ENCODE peak calls at places on chromosomes 16 and 17, in ten cellular contexts. Z, V, J, S, U, W, I, K, H and Q are unnamed samples.

GRCh38 chr17:6843241-6843890 is 11.8 kb upstream of the TEKT1 start:
- DNase-seq in I (no peak), W (no peak), S (no peak), U (peak), V (no peak), K (peak), Z (no peak), H (no peak), J (no peak), Q (peak)

GRCh38 chr16:28534542-28535373 is 4.0 kb downstream of the NUPR1 start:
- DNase-seq in V (no peak), J (peak), I (peak), Z (no peak), H (no peak), W (no peak), K (peak), U (no peak), S (no peak), Q (peak)

GRCh38 chr17:17415006-17415405 is 61.8 kb upstream of the MED9 start:
- DNase-seq in V (no peak), K (no peak), W (no peak), U (no peak), Z (no peak), J (no peak), H (no peak), I (no peak), S (no peak), Q (no peak)

GRCh38 chr17:45234641-45235040 is 13.0 kb downstream of the FMNL1 start:
- DNase-seq in K (no peak), U (no peak), H (no peak), W (peak), J (no peak), Z (peak), I (no peak), V (peak), S (no peak), Q (no peak)

GRCh38 chr17:55341432-55341831 is 76.7 kb downstream of the HLF start:
- DNase-seq in J (no peak), Z (no peak), V (no peak), S (no peak), K (peak), U (peak), H (no peak), I (no peak), W (no peak), Q (no peak)

GRCh38 chr16:50208460-50208931 is 55.4 kb downstream of the TENT4B start:
- DNase-seq in S (no peak), U (peak), W (no peak), Z (no peak), V (no peak), H (no peak), J (no peak), K (peak), I (no peak), Q (peak)

GRCh38 chr17:40612510-40613244 is 34.9 kb downstream of the SMARCE1 start:
- DNase-seq in J (no peak), S (peak), U (no peak), I (no peak), H (no peak), K (no peak), V (no peak), W (peak), Z (no peak), Q (no peak)

GRCh38 chr16:397736-398332 is 835 bp downstream of the NME4 start:
- DNase-seq in V (peak), W (peak), J (peak), K (peak), U (peak), I (peak), S (peak), H (peak), Z (peak), Q (peak)

GRCh38 chr17:41943492-41943891 is 13.1 kb downstream of the ODAD4 start:
- DNase-seq in V (no peak), H (no peak), I (no peak), J (no peak), Z (no peak), U (no peak), W (no peak), K (no peak), S (no peak), Q (no peak)

GRCh38 chr16:29806641-29807425 is 504 bp downstream of the MAZ start:
- DNase-seq in K (peak), J (peak), S (no peak), Z (peak), V (peak), W (peak), H (peak), U (no peak), I (peak), Q (no peak)

GRCh38 chr16:88058136-88058535 is 106.9 kb downstream of the BANP start:
- DNase-seq in K (no peak), J (peak), S (no peak), Z (no peak), V (no peak), I (no peak), W (no peak), H (no peak), U (no peak), Q (no peak)

GRCh38 chr16:17497648-17498047 is 26.9 kb upstream of the XYLT1 start:
- DNase-seq in S (no peak), W (no peak), Z (no peak), U (peak), K (no peak), H (no peak), I (no peak), V (no peak), J (no peak), Q (no peak)

GRCh38 chr17:29581583-29582253 is 7.7 kb downstream of the GIT1 start:
- DNase-seq in S (no peak), H (no peak), Z (no peak), W (no peak), J (peak), I (no peak), U (no peak), V (no peak), K (no peak), Q (no peak)

GRCh38 chr17:71438631-71439146 is 682.1 kb upstream of the SOX9 start:
- DNase-seq in K (peak), U (peak), H (no peak), I (no peak), Z (no peak), J (no peak), V (no peak), S (no peak), W (no peak), Q (peak)

GRCh38 chr16:17346774-17347569 is 123.8 kb downstream of the XYLT1 start:
- DNase-seq in W (no peak), K (no peak), Z (no peak), H (no peak), V (no peak), U (no peak), S (no peak), J (no peak), I (no peak), Q (no peak)

GRCh38 chr16:81932668-81933067 is 78.6 kb downstream of the SDR42E1 start:
- DNase-seq in J (no peak), Z (no peak), V (no peak), I (no peak), U (no peak), H (no peak), W (no peak), K (no peak), S (no peak), Q (no peak)
- TF ChIP-seq CTCF in J (no peak), Z (no peak), V (no peak), I (no peak), U (no peak), H (no peak), W (no peak), K (peak), S (no peak), Q (no peak)

GRCh38 chr17:2023692-2024571 is 1.2 kb downstream of the RTN4RL1 start:
- DNase-seq in V (peak), J (no peak), K (peak), I (no peak), H (no peak), Z (peak), S (no peak), W (peak), U (peak), Q (no peak)
- TF ChIP-seq CTCF in V (no peak), J (no peak), K (no peak), I (no peak), H (no peak), Z (peak), S (no peak), W (no peak), U (peak), Q (no peak)

GRCh38 chr16:51376080-51376479 is 225.0 kb upstream of the SALL1 start:
- DNase-seq in K (no peak), Z (no peak), S (no peak), U (no peak), J (no peak), V (no peak), I (no peak), W (no peak), H (no peak), Q (no peak)
- TF ChIP-seq CTCF in K (peak), Z (peak), S (no peak), U (peak), J (no peak), V (no peak), I (no peak), W (no peak), H (no peak), Q (no peak)

DNA sequence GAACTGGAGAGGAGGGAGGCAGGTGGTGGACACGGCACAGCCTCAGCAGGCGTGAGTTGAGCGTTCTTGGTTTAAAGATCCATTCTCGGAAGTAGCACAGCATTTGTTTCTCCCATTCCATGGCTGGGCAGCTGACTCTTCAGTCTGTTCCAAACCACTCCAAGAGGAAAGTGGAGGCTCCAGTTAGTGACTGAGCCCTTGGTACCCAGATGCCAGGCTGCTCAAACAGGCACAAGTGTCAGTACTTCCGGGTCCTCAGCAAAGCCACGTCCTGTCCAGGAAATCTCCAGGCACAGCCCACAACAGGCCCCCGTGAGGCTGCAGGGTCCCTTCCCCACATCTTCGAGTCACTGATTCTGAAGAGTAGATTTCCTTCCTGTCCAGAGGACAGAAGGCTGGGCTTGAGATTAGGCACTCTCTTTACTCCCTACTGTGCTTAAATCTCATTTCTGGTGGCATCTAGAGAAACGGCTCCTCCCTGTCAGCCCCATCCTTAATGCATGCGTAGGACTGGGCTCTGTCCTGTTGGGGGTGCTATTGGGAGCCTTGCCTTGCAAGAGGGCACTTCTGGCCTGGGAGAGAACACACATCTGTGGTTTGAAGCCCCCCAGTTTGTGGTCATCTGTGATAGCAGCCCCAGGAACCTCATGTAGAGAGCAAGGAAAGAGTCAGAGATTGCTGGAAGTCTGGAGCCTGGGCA is 39.7 kb upstream of the NAT9 start:
- DNase-seq in Z (peak), W (no peak), S (no peak), U (no peak), I (no peak), J (no peak), V (no peak), H (no peak), K (peak), Q (no peak)
- TF ChIP-seq CTCF in Z (peak), W (no peak), S (no peak), U (peak), I (no peak), J (no peak), V (peak), H (no peak), K (peak), Q (peak)

GRCh38 chr16:2511128-2511785 is 2.5 kb upstream of the ATP6V0C start:
- DNase-seq in K (peak), Z (peak), V (peak), W (no peak), J (peak), H (peak), S (peak), U (no peak), I (peak), Q (peak)

GRCh38 chr16:2513405-2514332 is at the start of gene ATP6V0C:
- DNase-seq in H (peak), Z (peak), U (peak), V (peak), I (peak), J (peak), K (peak), S (peak), W (peak), Q (peak)

GRCh38 chr16:2514333-2515179 is 804 bp downstream of the ATP6V0C start:
- DNase-seq in U (no peak), S (no peak), H (no peak), W (peak), J (no peak), V (no peak), K (no peak), I (peak), Z (no peak), Q (peak)

GRCh38 chr16:2511996-2512919 is 1.5 kb upstream of the ATP6V0C start:
- DNase-seq in S (no peak), H (no peak), W (no peak), I (no peak), K (no peak), Z (no peak), V (no peak), U (no peak), J (no peak), Q (no peak)

DNA sequence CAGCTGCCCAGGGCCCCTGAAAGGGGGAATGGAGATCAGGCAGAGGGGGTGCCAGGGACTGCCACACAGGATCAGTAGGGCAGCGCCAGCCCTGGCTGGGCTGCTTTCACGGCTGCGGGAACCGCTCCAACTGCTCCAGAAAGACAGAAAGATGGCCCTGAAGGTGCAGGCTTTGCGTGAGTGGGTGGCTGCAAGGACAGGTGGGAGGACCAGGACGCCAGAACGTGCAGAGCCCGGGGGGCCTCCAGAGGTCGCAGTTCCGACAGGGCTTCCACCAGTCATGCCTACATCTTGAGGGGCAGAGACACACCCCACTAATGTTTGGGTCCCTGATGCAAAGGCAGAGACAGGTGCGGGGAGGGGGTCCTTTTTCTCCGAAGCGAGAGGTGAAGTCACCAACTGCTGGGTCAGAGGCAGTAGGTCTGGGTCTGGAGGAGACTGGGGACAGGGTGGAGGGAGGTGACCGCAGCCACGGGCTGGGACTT is 790 bp upstream of the ATP6V0C start:
- DNase-seq in Z (peak), K (no peak), I (no peak), S (no peak), U (no peak), H (no peak), J (no peak), W (peak), V (no peak), Q (no peak)
- TF ChIP-seq CTCF in Z (peak), K (no peak), I (no peak), S (no peak), U (peak), H (no peak), J (no peak), W (no peak), V (no peak), Q (no peak)

GRCh38 chr16:59412275-59412841 is 678.2 kb upstream of the GOT2 start:
- DNase-seq in W (no peak), H (no peak), I (no peak), K (peak), V (no peak), Z (peak), S (no peak), J (no peak), U (peak), Q (no peak)
- TF ChIP-seq CTCF in W (no peak), H (no peak), I (no peak), K (peak), V (no peak), Z (peak), S (peak), J (peak), U (peak), Q (peak)

GRCh38 chr16:20916289-20916688 is 15.7 kb downstream of the LYRM1 start:
- DNase-seq in I (no peak), U (no peak), W (no peak), Z (no peak), K (no peak), J (no peak), V (peak), S (no peak), H (no peak), Q (no peak)
- TF ChIP-seq CTCF in I (no peak), U (no peak), W (no peak), Z (no peak), K (no peak), J (no peak), V (no peak), S (no peak), H (no peak), Q (no peak)

GRCh38 chr17:28367641-28368305 is 2.3 kb downstream of the VTN start:
- DNase-seq in U (no peak), I (no peak), W (no peak), K (no peak), Z (no peak), V (no peak), H (no peak), S (no peak), J (no peak), Q (no peak)

GRCh38 chr17:28364665-28365363 is at the start of gene SEBOX:
- DNase-seq in I (no peak), K (no peak), U (no peak), H (no peak), Z (no peak), V (no peak), J (no peak), S (no peak), W (no peak), Q (no peak)

GRCh38 chr17:28368306-28368831 is 1.7 kb downstream of the VTN start:
- DNase-seq in K (no peak), W (no peak), Z (no peak), S (no peak), U (no peak), V (no peak), I (no peak), J (no peak), H (no peak), Q (no peak)

GRCh38 chr17:28365487-28365886 is 488 bp upstream of the SEBOX start:
- DNase-seq in I (no peak), W (no peak), K (no peak), H (no peak), J (no peak), V (no peak), S (no peak), Z (peak), U (no peak), Q (no peak)

DNA sequence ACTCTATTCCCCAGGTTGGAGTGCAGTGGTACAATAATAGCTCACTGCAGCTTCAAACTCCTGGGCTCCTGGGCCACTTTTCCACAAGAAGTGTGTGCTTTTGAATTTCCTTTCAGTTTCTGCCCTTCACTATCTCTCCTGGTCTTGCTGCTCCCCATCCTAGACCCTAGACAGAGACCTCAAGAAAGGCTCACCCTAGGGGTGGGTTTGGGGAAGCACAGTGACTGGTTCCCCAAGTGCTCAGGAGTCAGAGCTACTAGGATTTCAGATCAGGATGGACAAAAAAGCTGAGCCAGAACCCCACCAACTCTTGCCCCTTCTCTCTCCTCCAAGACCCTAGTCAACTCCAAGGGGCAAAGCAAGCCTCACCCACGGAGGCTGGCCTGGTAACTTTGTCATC is 1.6 kb upstream of the SEBOX start:
- DNase-seq in S (no peak), J (no peak), V (no peak), K (no peak), U (no peak), Z (no peak), I (no peak), W (no peak), H (no peak), Q (no peak)
- TF ChIP-seq CTCF in S (no peak), J (no peak), V (no peak), K (peak), U (peak), Z (peak), I (no peak), W (no peak), H (no peak), Q (peak)